ENCODE peak calls at places on chromosomes 4 and X, in four cellular contexts. H, I, P and K are unnamed samples.

GRCh38 chr4:10007436-10007740 is 13.9 kb downstream of the SLC2A9 start:
- DNase-seq in H (no peak), I (no peak), P (no peak), K (no peak)

GRCh38 chr4:156294577-156294976 is 340.9 kb upstream of the CTSO start:
- DNase-seq in I (no peak), P (peak), H (no peak), K (no peak)

GRCh38 chr4:14348506-14348905 is 653.8 kb upstream of the CPEB2 start:
- DNase-seq in I (no peak), H (no peak), P (peak), K (no peak)

GRCh38 chr4:72006576-72006975 is 25.2 kb upstream of the NPFFR2 start:
- DNase-seq in I (no peak), H (no peak), P (peak), K (no peak)

GRCh38 chr4:109928327-109929045 is 15.8 kb downstream of the EGF start:
- DNase-seq in P (no peak), H (no peak), I (no peak), K (no peak)

GRCh38 chr4:60945641-60946040 is 254.5 kb upstream of the ADGRL3 start:
- DNase-seq in H (no peak), P (peak), I (no peak), K (no peak)

GRCh38 chr4:113639311-113639710 is 122.2 kb downstream of the CAMK2D start:
- DNase-seq in H (no peak), I (peak), P (no peak), K (no peak)

GRCh38 chr4:121053601-121054143 is 18.7 kb downstream of the NDNF start:
- DNase-seq in H (no peak), I (no peak), P (peak), K (no peak)

GRCh38 chr4:101921370-101921769 is 130.8 kb downstream of the BANK1 start:
- DNase-seq in I (no peak), H (no peak), P (no peak), K (no peak)

GRCh38 chr4:108766058-108766457 is 3.2 kb upstream of the ETNPPL start:
- DNase-seq in P (no peak), I (no peak), H (no peak), K (no peak)

GRCh38 chr4:10962246-10962645 is 277.7 kb upstream of the CLNK start:
- DNase-seq in H (peak), I (no peak), P (no peak), K (no peak)

GRCh38 chrX:14694631-14695030 is 165.3 kb downstream of the GLRA2 start:
- DNase-seq in H (no peak), I (no peak), P (peak), K (no peak)

GRCh38 chrX:25726539-25726938 is 411.6 kb upstream of the MAGEB18 start:
- DNase-seq in H (no peak), P (no peak), I (no peak), K (no peak)

GRCh38 chr4:17763352-17763890 is 18.0 kb downstream of the FAM184B start:
- DNase-seq in H (no peak), I (no peak), P (no peak), K (no peak)

GRCh38 chrX:85243761-85244410 is at the start of the genes SATL1 and ZNF711:
- DNase-seq in P (no peak), I (peak), H (no peak), K (no peak)

GRCh38 chr4:161178310-161178709 is 985.5 kb downstream of the FSTL5 start:
- DNase-seq in H (no peak), P (no peak), I (no peak), K (no peak)

GRCh38 chr4:1477045-1477905 is 71.0 kb upstream of the NKX1-1 start:
- DNase-seq in H (no peak), P (no peak), I (no peak), K (no peak)

GRCh38 chr4:153535735-153536494 is 69.8 kb downstream of the TMEM131L start:
- DNase-seq in H (peak), I (no peak), P (no peak), K (no peak)

GRCh38 chr4:152961752-152962117 is 25.6 kb downstream of the FHDC1 start:
- DNase-seq in I (no peak), H (no peak), P (no peak), K (no peak)

GRCh38 chr4:59553739-59554126 is 1646.4 kb upstream of the ADGRL3 start:
- DNase-seq in I (no peak), H (no peak), P (peak), K (no peak)

GRCh38 chr4:113760852-113761681 is 471 bp downstream of the CAMK2D start:
- DNase-seq in H (peak), P (peak), I (peak), K (peak)

GRCh38 chrX:154097003-154097596 is 417 bp downstream of the MECP2 start:
- DNase-seq in I (peak), P (peak), H (no peak), K (no peak)

GRCh38 chr4:156974264-156974663 is 2.7 kb upstream of the PDGFC start:
- DNase-seq in I (no peak), P (no peak), H (no peak), K (no peak)

GRCh38 chr4:27245216-27245615 is 384.6 kb downstream of the STIM2 start:
- DNase-seq in I (no peak), P (no peak), H (no peak), K (no peak)

GRCh38 chrX:102712967-102713677 is 874 bp downstream of the GPRASP2 start:
- DNase-seq in H (no peak), I (no peak), P (peak), K (no peak)

GRCh38 chr4:76987153-76987562 is 37.6 kb downstream of the SEPTIN11 start:
- DNase-seq in P (no peak), H (no peak), I (no peak), K (no peak)

GRCh38 chr4:95050980-95051688 is 293.4 kb downstream of the BMPR1B start:
- DNase-seq in P (no peak), I (no peak), H (no peak), K (no peak)

GRCh38 chr4:83109480-83110221 is 4.9 kb downstream of the PLAC8 start:
- DNase-seq in H (no peak), P (peak), I (peak), K (no peak)

GRCh38 chr4:16692021-16692420 is 206.4 kb downstream of the LDB2 start:
- DNase-seq in I (no peak), H (no peak), P (peak), K (no peak)

GRCh38 chr4:7909463-7909862 is 30.2 kb downstream of the AFAP1 start:
- DNase-seq in I (no peak), P (peak), H (no peak), K (no peak)
- TF ChIP-seq CTCF in I (no peak), P (no peak), H (no peak), K (no peak)

DNA sequence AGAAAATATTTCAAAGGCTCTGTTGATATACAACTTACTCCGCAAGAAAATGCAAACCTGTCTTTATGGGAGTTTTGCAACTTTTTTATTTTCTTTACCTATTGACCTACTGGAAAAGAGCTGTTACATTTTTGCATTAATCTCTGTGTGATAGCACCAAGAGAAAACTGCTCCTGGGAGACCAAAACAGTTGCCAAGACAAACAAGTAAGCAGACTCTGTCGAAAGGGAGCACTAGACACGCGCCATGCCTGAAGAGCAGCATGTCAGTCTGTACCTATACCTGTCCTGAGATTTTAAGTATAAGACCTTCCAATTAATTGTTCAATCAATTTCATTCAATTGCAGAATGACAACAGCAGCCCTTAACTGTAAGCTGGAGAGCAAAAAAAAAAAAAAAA is 56.0 kb upstream of the TECRL start:
- DNase-seq in I (no peak), P (no peak), H (no peak), K (no peak)
- H3K4me3 ChIP-seq in I (no peak), P (no peak), H (no peak), K (no peak)

DNA sequence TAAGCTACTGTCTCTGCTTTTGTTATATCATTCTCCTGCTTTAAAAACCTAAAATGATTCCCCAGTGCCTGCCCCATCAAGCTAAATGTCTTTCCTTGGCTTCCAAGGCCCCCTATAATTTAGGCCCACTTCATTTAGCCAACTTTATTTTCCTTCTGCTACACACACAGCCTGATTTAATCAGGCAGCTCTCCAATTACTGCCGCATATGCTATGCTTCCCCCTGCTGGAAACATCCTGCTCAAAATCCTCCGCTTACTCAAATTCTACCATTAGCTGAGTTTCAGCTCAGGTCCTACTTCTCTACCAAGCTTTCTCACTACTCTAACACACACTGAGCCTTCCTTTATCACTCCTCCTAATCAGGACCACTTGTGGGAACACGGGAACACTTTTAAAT is 17.0 kb downstream of the LAMP2 start:
- DNase-seq in H (no peak), P (peak), I (peak), K (no peak)
- TF ChIP-seq CTCF in H (peak), P (peak), I (peak), K (peak)

GRCh38 chr4:56628592-56628991 is 52.5 kb downstream of the HOPX start:
- DNase-seq in H (no peak), I (no peak), P (peak), K (no peak)

GRCh38 chr4:56637154-56637553 is 43.9 kb downstream of the HOPX start:
- DNase-seq in H (no peak), P (peak), I (no peak), K (no peak)

GRCh38 chr4:56630876-56631666 is 50.0 kb downstream of the HOPX start:
- DNase-seq in P (no peak), H (no peak), I (no peak), K (no peak)

GRCh38 chr4:56637791-56638190 is 43.3 kb downstream of the HOPX start:
- DNase-seq in P (peak), H (no peak), I (no peak), K (no peak)

GRCh38 chr4:56633486-56633885 is 47.6 kb downstream of the HOPX start:
- DNase-seq in P (peak), I (no peak), H (no peak), K (no peak)
- H3K4me3 ChIP-seq in P (no peak), I (no peak), H (no peak), K (no peak)

GRCh38 chr4:163816494-163816893 is 322.0 kb downstream of the TMA16 start:
- DNase-seq in I (peak), P (no peak), H (no peak), K (no peak)
- TF ChIP-seq CTCF in I (peak), P (no peak), H (no peak), K (peak)

GRCh38 chrX:66015906-66016689 is 23.8 kb downstream of the VSIG4 start:
- DNase-seq in P (no peak), H (no peak), I (no peak), K (no peak)
- H3K4me3 ChIP-seq in P (no peak), H (peak), I (peak), K (peak)

GRCh38 chrX:53244610-53245009 is 19.6 kb upstream of the KDM5C start:
- DNase-seq in H (no peak), P (peak), I (no peak), K (no peak)
- TF ChIP-seq CTCF in H (no peak), P (peak), I (peak), K (no peak)